ENCODE peak calls at places on chromosomes 7 and 10, in six cellular contexts. One of them, this sample, is unnamed.

GRCh38 chr10:69439350-69439739 is 11.9 kb upstream of the TSPAN15 start:
- DNase-seq in HCT116: no peak
- DNase-seq in IMR-90: no peak
- DNase-seq in H54: peak; percentile 83
- DNase-seq in GM12891: no peak
- DNase-seq in prostate gland: peak; percentile 31
- DNase-seq in this sample: no peak

GRCh38 chr10:113960617-113961260 is 82.9 kb upstream of the ADRB1 start:
- DNase-seq in HCT116: no peak
- DNase-seq in IMR-90: no peak
- DNase-seq in H54: no peak
- DNase-seq in GM12891: no peak
- DNase-seq in prostate gland: peak; percentile 53
- DNase-seq in this sample: peak; percentile 41

GRCh38 chr7:24548390-24548789 is 24.9 kb upstream of the PALS2 start:
- DNase-seq in HCT116: no peak
- DNase-seq in IMR-90: no peak
- DNase-seq in H54: no peak
- DNase-seq in GM12891: no peak
- DNase-seq in prostate gland: no peak
- DNase-seq in this sample: no peak

GRCh38 chr10:87818505-87819273 is 663 bp upstream of the ATAD1 start:
- DNase-seq in HCT116: no peak
- DNase-seq in IMR-90: peak; percentile 43
- DNase-seq in H54: peak; percentile 30
- DNase-seq in GM12891: no peak
- DNase-seq in prostate gland: no peak
- DNase-seq in this sample: peak; percentile 36

GRCh38 chr7:99699946-99700345 is 20.1 kb upstream of the CYP3A5 start:
- DNase-seq in HCT116: no peak
- DNase-seq in IMR-90: no peak
- DNase-seq in H54: no peak
- DNase-seq in GM12891: no peak
- DNase-seq in prostate gland: no peak
- DNase-seq in this sample: no peak

GRCh38 chr10:28878236-28878970 is 201.1 kb downstream of the BAMBI start:
- DNase-seq in HCT116: no peak
- DNase-seq in IMR-90: no peak
- DNase-seq in H54: no peak
- DNase-seq in GM12891: no peak
- DNase-seq in prostate gland: no peak
- DNase-seq in this sample: no peak

GRCh38 chr7:45922810-45923209 is 1.7 kb upstream of the IGFBP3 start:
- DNase-seq in HCT116: no peak
- DNase-seq in IMR-90: no peak
- DNase-seq in H54: no peak
- DNase-seq in GM12891: no peak
- DNase-seq in prostate gland: no peak
- DNase-seq in this sample: no peak

GRCh38 chr10:14592026-14592425 is 182.7 kb downstream of the FAM107B start:
- DNase-seq in HCT116: no peak
- DNase-seq in IMR-90: no peak
- DNase-seq in H54: no peak
- DNase-seq in GM12891: no peak
- DNase-seq in prostate gland: no peak
- DNase-seq in this sample: no peak

GRCh38 chr7:84490661-84491060 is 296.1 kb upstream of the SEMA3A start:
- DNase-seq in HCT116: no peak
- DNase-seq in IMR-90: no peak
- DNase-seq in H54: no peak
- DNase-seq in GM12891: no peak
- DNase-seq in prostate gland: no peak
- DNase-seq in this sample: no peak

GRCh38 chr10:93493162-93493561 is 3.2 kb upstream of the CEP55 start:
- DNase-seq in HCT116: no peak
- DNase-seq in IMR-90: no peak
- DNase-seq in H54: no peak
- DNase-seq in GM12891: no peak
- DNase-seq in prostate gland: no peak
- DNase-seq in this sample: no peak

GRCh38 chr10:93495654-93496321 is 624 bp upstream of the CEP55 start:
- DNase-seq in HCT116: no peak
- DNase-seq in IMR-90: no peak
- DNase-seq in H54: peak; percentile 52
- DNase-seq in GM12891: no peak
- DNase-seq in prostate gland: peak; percentile 33
- DNase-seq in this sample: peak; percentile 22

GRCh38 chr10:93498196-93498595 is 1.8 kb downstream of the CEP55 start:
- DNase-seq in HCT116: no peak
- DNase-seq in IMR-90: no peak
- DNase-seq in H54: no peak
- DNase-seq in GM12891: no peak
- DNase-seq in prostate gland: no peak
- DNase-seq in this sample: no peak

GRCh38 chr10:93494494-93494893 is 1.9 kb upstream of the CEP55 start:
- DNase-seq in HCT116: no peak
- DNase-seq in IMR-90: no peak
- DNase-seq in H54: no peak
- DNase-seq in GM12891: no peak
- DNase-seq in prostate gland: no peak
- DNase-seq in this sample: no peak

DNA sequence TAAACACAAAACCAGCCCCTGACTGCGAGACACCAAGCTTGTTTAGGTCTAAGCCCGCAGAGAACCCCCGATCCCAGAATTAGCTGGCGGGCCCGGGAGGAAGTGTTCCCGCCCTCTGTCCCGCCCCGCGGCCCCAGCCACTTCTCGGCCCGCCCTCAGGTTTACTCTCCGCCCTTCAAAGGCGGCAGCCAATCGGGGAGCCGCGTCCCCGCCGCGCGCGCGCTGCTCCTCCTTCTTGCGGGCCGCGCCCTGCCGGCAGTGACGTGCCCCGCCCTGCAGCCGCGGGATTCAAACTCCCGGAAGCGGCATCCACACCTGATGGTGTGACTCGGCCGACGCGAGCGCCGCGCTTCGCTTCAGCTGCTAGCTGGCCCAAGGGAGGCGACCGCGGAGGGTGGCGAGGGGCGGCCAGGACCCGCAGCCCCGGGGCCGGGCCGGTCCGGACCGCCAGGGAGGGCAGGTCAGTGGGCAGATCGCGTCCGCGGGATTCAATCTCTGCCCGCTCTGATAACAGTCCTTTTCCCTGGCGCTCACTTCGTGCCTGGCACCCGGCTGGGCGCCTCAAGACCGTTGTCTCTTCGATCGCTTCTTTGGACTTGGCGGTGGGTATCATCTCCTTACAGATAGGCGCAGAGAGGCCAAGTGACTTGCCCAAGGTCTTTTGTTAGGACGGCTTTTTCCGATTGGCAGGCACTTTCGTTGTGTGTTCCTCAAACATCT is at the start of gene CEP55:
- DNase-seq in HCT116: peak; percentile 84
- DNase-seq in IMR-90: peak; percentile 87
- DNase-seq in H54: peak; percentile 90
- DNase-seq in GM12891: peak; percentile 88
- DNase-seq in prostate gland: peak; percentile 94
- DNase-seq in this sample: peak; percentile 97
- TF ChIP-seq POLR2A in HCT116: peak; percentile 85
- TF ChIP-seq POLR2A in IMR-90: peak; percentile 61
- TF ChIP-seq POLR2A in H54: peak; percentile 74
- TF ChIP-seq POLR2A in GM12891: peak; percentile 45
- TF ChIP-seq POLR2A in prostate gland: no peak
- TF ChIP-seq POLR2A in this sample: peak; percentile 17

DNA sequence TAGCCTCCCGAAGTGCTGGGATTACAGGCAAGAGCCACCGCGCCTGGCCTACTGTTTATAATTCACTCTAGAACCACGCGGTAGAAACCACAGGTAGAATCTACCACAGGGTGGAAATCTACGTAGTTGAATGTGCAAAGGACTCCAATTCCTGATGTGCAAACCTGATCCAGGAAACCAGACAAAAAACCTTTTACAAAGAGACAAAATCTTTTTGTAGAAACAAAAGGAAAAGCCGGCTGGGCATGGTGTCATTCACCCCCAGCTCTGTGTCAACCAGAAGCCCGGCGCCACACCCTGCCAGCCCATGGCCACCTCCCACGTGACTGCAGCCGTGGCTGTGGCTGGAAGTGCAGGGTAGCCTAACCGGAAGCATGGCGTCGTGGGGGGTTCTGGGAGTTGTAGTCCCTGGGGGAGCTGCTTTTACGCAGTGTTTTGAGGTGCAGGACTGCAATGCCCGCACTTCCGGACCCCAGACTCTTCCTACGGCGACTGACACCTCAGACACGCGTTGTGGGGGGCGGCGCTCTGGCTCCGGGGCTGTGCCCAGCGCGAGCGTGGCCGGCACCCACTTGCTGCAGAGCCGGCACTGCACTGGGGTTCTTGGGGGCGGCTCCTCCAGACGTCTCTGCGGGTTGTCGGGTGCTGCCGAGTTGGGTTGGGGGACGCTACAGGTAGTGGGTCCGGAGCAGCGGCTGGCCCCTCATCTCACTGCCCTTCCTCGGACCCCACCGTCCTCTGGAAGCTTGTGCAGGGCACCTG is 41.5 kb upstream of the RNF216 start:
- DNase-seq in HCT116: peak; percentile 91
- DNase-seq in IMR-90: peak; percentile 85
- DNase-seq in H54: peak; percentile 100
- DNase-seq in GM12891: peak; percentile 92
- DNase-seq in prostate gland: peak; percentile 95
- DNase-seq in this sample: peak; percentile 99
- TF ChIP-seq POLR2A in HCT116: no peak
- TF ChIP-seq POLR2A in IMR-90: no peak
- TF ChIP-seq POLR2A in H54: peak; percentile 66
- TF ChIP-seq POLR2A in GM12891: no peak
- TF ChIP-seq POLR2A in prostate gland: peak; percentile 13
- TF ChIP-seq POLR2A in this sample: peak; percentile 44

GRCh38 chr10:42552188-42553063 is 85.9 kb downstream of the ZNF33B start:
- DNase-seq in HCT116: peak; percentile 95
- DNase-seq in IMR-90: peak; percentile 97
- DNase-seq in H54: peak; percentile 80
- DNase-seq in GM12891: peak; percentile 63
- DNase-seq in prostate gland: peak; percentile 98
- DNase-seq in this sample: peak; percentile 98
- TF ChIP-seq POLR2A in HCT116: peak; percentile 35
- TF ChIP-seq POLR2A in IMR-90: no peak
- TF ChIP-seq POLR2A in H54: peak; percentile 60
- TF ChIP-seq POLR2A in GM12891: no peak
- TF ChIP-seq POLR2A in prostate gland: peak; percentile 61
- TF ChIP-seq POLR2A in this sample: peak; percentile 5

GRCh38 chr10:116849271-116850057 is at the start of gene ENO4:
- DNase-seq in HCT116: peak; percentile 90
- DNase-seq in IMR-90: peak; percentile 73
- DNase-seq in H54: peak; percentile 69
- DNase-seq in GM12891: peak; percentile 64
- DNase-seq in prostate gland: peak; percentile 88
- DNase-seq in this sample: peak; percentile 94
- TF ChIP-seq POLR2A in HCT116: peak; percentile 83
- TF ChIP-seq POLR2A in IMR-90: no peak
- TF ChIP-seq POLR2A in H54: peak; percentile 28
- TF ChIP-seq POLR2A in GM12891: no peak
- TF ChIP-seq POLR2A in prostate gland: peak; percentile 35
- TF ChIP-seq POLR2A in this sample: no peak

DNA sequence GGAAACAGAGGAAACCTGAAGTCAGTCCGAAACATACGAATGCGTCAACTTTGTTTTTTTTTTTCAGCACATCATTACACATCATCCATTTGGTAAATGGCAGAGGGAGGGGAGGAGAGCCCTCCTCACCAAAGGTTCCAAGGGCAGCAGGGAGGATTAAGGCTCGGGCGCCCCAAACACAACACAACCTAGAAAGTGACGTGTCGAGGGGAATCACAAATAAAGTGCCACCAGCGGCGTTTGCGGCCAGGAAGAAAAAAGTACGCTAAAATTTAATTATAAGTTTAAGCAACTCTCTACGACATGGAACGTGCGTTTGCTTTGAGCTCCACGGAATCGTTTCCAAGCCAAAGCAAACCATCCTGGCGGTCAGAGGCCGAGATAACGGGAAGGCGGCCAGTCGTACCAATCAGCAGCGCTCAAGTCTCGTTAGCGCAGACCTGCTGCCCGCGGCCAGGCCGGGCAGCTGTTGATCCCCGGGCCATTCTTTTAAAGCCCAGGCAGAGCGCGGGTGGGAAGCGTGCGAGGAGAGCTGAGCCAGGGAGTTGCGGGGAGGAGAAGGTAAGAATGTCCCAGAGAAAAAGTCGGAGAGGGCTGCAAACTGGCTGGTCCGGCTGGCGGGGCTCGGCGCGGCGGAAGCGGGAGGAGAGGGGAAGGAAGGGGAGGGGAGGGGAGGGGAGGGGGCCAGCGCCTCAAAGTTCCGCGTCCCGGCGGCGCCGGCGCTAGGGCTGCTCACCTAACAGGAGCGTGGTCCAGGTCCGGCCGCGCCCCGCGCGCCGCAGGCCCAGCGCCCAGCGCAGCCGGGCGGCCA is 719 bp downstream of the DPY19L1 start:
- DNase-seq in HCT116: no peak
- DNase-seq in IMR-90: peak; percentile 53
- DNase-seq in H54: peak; percentile 91
- DNase-seq in GM12891: peak; percentile 14
- DNase-seq in prostate gland: peak; percentile 52
- DNase-seq in this sample: peak; percentile 93
- TF ChIP-seq POLR2A in HCT116: no peak
- TF ChIP-seq POLR2A in IMR-90: no peak
- TF ChIP-seq POLR2A in H54: no peak
- TF ChIP-seq POLR2A in GM12891: no peak
- TF ChIP-seq POLR2A in prostate gland: no peak
- TF ChIP-seq POLR2A in this sample: no peak

DNA sequence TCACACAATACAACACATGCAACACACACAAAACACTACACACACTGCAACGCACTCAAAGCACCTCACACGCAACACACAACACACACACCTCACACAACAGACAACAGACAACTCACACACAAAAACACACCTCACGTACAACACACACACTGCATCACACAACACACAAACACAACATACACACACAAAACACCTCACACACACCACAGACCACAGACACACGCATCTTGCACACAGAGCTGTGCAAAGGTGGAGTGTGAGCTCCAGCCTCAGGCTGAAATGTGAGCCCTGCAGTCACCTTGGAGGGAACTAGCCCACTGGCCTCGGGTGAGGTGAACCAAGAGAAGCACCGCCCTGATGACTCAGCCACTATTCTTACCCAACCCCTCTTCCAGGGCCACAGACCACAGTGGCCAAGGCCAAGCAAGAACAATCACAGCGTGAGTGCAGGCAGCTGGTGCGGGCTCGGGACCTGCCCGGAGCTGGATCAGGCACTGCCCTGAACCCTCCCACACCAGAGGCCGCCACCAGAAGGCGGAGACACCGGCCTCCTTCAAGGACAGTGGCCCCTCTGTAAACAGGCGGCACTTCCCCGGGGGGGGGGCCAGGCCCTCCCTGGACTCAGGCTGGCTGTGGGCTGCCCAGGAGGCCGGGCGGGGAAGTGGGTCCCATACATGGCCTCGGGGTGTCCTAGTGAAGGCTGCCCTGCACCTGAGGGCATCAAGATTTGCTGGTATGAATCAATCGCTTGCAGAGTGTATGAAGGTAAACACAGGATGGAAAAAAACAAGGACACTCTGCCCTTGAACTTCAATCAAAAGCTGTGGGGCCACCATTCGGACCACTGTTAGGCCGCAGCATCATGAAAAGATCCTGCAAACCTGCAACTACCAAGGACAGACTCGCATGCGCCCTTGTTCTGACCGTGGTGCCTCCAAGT is 106.7 kb downstream of the TNS3 start:
- DNase-seq in HCT116: peak; percentile 91
- DNase-seq in IMR-90: peak; percentile 96
- DNase-seq in H54: peak; percentile 100
- DNase-seq in GM12891: peak; percentile 73
- DNase-seq in prostate gland: peak; percentile 40
- DNase-seq in this sample: peak; percentile 97
- TF ChIP-seq POLR2A in HCT116: peak; percentile 38
- TF ChIP-seq POLR2A in IMR-90: peak; percentile 49
- TF ChIP-seq POLR2A in H54: peak; percentile 46
- TF ChIP-seq POLR2A in GM12891: no peak
- TF ChIP-seq POLR2A in prostate gland: peak; percentile 12
- TF ChIP-seq POLR2A in this sample: no peak